ENCODE peak calls at places on chromosome 11, in ten cellular contexts. U is NCI-H460; I is Calu3; K is activated naive CD8-positive, alpha-beta T cell treated with anti-CD3 and anti-CD28 coated beads, Interleukin-2, amount 10 ng/mL, durations not matched to agents 7 days and 5 days; X is GM12891; V is NCI-H1417; Y is AG09309; W is GM04504; Q is NCI-H69; G is iris pigment epithelial cell. R is an unnamed sample.

GRCh38 chr11:5136246-5136645 is 1.9 kb downstream of the OR52A5 start:
- DNase-seq in U (no peak), I (no peak), K (no peak), X (no peak), V (no peak), Y (no peak), W (no peak), Q (no peak), G (no peak), R (no peak)

GRCh38 chr11:38835986-38836385 is 2237.9 kb upstream of the RAG2 start:
- DNase-seq in U (no peak), I (no peak), K (no peak), X (no peak), V (no peak), Y (no peak), W (no peak), Q (peak; percentile 99), G (no peak), R (no peak)

GRCh38 chr11:68954970-68955958 is 25.5 kb downstream of the MRGPRD start:
- DNase-seq in U (no peak), I (peak; percentile 15), K (no peak), X (no peak), V (no peak), Y (no peak), W (no peak), Q (peak; percentile 32), G (peak; percentile 16), R (peak; percentile 7)

GRCh38 chr11:128299132-128299726 is 288.1 kb downstream of the ETS1 start:
- DNase-seq in U (no peak), I (no peak), K (no peak), X (no peak), V (no peak), Y (peak; percentile 83), W (peak; percentile 79), Q (peak; percentile 78), G (peak; percentile 90), R (peak; percentile 58)

GRCh38 chr11:130121430-130121978 is 38.1 kb upstream of the ST14 start:
- DNase-seq in U (no peak), I (no peak), K (no peak), X (no peak), V (no peak), Y (no peak), W (peak; percentile 35), Q (no peak), G (peak; percentile 88), R (no peak)

GRCh38 chr11:63610604-63611394 is 3.4 kb downstream of the PLAAT3 start:
- DNase-seq in U (no peak), I (peak; percentile 59), K (no peak), X (no peak), V (peak; percentile 82), Y (no peak), W (no peak), Q (peak; percentile 86), G (no peak), R (peak; percentile 49)

GRCh38 chr11:118067006-118067405 is 9.9 kb upstream of the TMPRSS4 start:
- DNase-seq in U (no peak), I (no peak), K (no peak), X (no peak), V (no peak), Y (no peak), W (no peak), Q (peak; percentile 45), G (no peak), R (no peak)

GRCh38 chr11:129317564-129317963 is 58.1 kb upstream of the BARX2 start:
- DNase-seq in U (no peak), I (peak; percentile 32), K (no peak), X (no peak), V (peak; percentile 52), Y (no peak), W (no peak), Q (peak; percentile 84), G (no peak), R (peak; percentile 81)

GRCh38 chr11:86678823-86679222 is 6.4 kb upstream of the ME3 start:
- DNase-seq in U (no peak), I (no peak), K (no peak), X (no peak), V (no peak), Y (no peak), W (no peak), Q (no peak), G (peak; percentile 90), R (no peak)

GRCh38 chr11:62142043-62142375 is 18.2 kb downstream of the INCENP start:
- DNase-seq in U (no peak), I (no peak), K (peak; percentile 16), X (no peak), V (no peak), Y (no peak), W (no peak), Q (no peak), G (no peak), R (no peak)

GRCh38 chr11:44104472-44105294 is 9.2 kb downstream of the EXT2 start:
- DNase-seq in U (no peak), I (no peak), K (no peak), X (no peak), V (no peak), Y (no peak), W (no peak), Q (no peak), G (peak; percentile 75), R (no peak)

GRCh38 chr11:90243534-90243933 is 20.7 kb upstream of the CHORDC1 start:
- DNase-seq in U (no peak), I (no peak), K (no peak), X (no peak), V (peak; percentile 52), Y (no peak), W (no peak), Q (peak; percentile 92), G (no peak), R (peak; percentile 70)

GRCh38 chr11:120061761-120062560 is 76.0 kb downstream of the TRIM29 start:
- DNase-seq in U (no peak), I (no peak), K (no peak), X (no peak), V (no peak), Y (no peak), W (no peak), Q (no peak), G (peak; percentile 9), R (no peak)

GRCh38 chr11:11916981-11917399 is 75.2 kb downstream of the USP47 start:
- DNase-seq in U (no peak), I (no peak), K (no peak), X (no peak), V (no peak), Y (peak; percentile 80), W (peak; percentile 26), Q (no peak), G (peak; percentile 91), R (no peak)

GRCh38 chr11:112759418-112759817 is 201.8 kb upstream of the NCAM1 start:
- DNase-seq in U (no peak), I (no peak), K (no peak), X (no peak), V (no peak), Y (no peak), W (no peak), Q (no peak), G (no peak), R (no peak)

GRCh38 chr11:4606231-4607015 is 1.6 kb downstream of the TRIM68 start:
- DNase-seq in U (no peak), I (no peak), K (no peak), X (no peak), V (no peak), Y (peak; percentile 11), W (no peak), Q (peak; percentile 60), G (peak; percentile 35), R (peak; percentile 89)

GRCh38 chr11:128764617-128765095 is 70.8 kb downstream of the FLI1 start:
- DNase-seq in U (no peak), I (no peak), K (no peak), X (no peak), V (peak; percentile 57), Y (no peak), W (no peak), Q (peak; percentile 92), G (no peak), R (peak; percentile 81)

GRCh38 chr11:2530855-2531200 is 86.0 kb downstream of the KCNQ1 start:
- DNase-seq in U (no peak), I (no peak), K (no peak), X (no peak), V (no peak), Y (no peak), W (no peak), Q (no peak), G (no peak), R (no peak)

GRCh38 chr11:22536036-22536435 is 89.6 kb downstream of the FANCF start:
- DNase-seq in U (no peak), I (no peak), K (no peak), X (no peak), V (no peak), Y (no peak), W (no peak), Q (no peak), G (peak; percentile 31), R (no peak)

GRCh38 chr11:133927690-133928627 is 28.8 kb downstream of the IGSF9B start:
- DNase-seq in U (peak; percentile 55), I (peak; percentile 84), K (peak; percentile 76), X (peak; percentile 87), V (peak; percentile 82), Y (peak; percentile 7), W (no peak), Q (peak; percentile 90), G (peak; percentile 52), R (peak; percentile 70)

R was measured in DMS153.